ENCODE peak calls at places on chromosomes 11 and 22, in four cellular contexts. One of them, this sample, is unnamed.

GRCh38 chr11:35559949-35560348 is 34.5 kb upstream of the PAMR1 start:
- DNase-seq in stimulated activated CD4-positive, alpha-beta T cell treated with anti-CD3 and anti-CD28 coated beads, Interleukin-12 subunit alpha, Interleukin-12 subunit beta, amount 100 ng/mL, for 4 hours: no peak
- DNase-seq in RWPE1: no peak
- DNase-seq in neural crest cell: no peak
- DNase-seq in this sample: no peak

GRCh38 chr22:32361257-32361656 is 3.6 kb downstream of the RFPL3 start:
- DNase-seq in neural crest cell: no peak
- DNase-seq in RWPE1: no peak
- DNase-seq in stimulated activated CD4-positive, alpha-beta T cell treated with anti-CD3 and anti-CD28 coated beads, Interleukin-12 subunit alpha, Interleukin-12 subunit beta, amount 100 ng/mL, for 4 hours: no peak
- DNase-seq in this sample: no peak

GRCh38 chr22:33274214-33274828 is 216.1 kb upstream of the SYN3 start:
- DNase-seq in RWPE1: peak; percentile 3
- DNase-seq in stimulated activated CD4-positive, alpha-beta T cell treated with anti-CD3 and anti-CD28 coated beads, Interleukin-12 subunit alpha, Interleukin-12 subunit beta, amount 100 ng/mL, for 4 hours: no peak
- DNase-seq in neural crest cell: peak; percentile 12
- DNase-seq in this sample: peak; percentile 44

GRCh38 chr11:76665921-76666351 is 4.6 kb downstream of the LRRC32 start:
- DNase-seq in RWPE1: no peak
- DNase-seq in stimulated activated CD4-positive, alpha-beta T cell treated with anti-CD3 and anti-CD28 coated beads, Interleukin-12 subunit alpha, Interleukin-12 subunit beta, amount 100 ng/mL, for 4 hours: no peak
- DNase-seq in neural crest cell: no peak
- DNase-seq in this sample: no peak

GRCh38 chr11:65013130-65013691 is 749 bp upstream of the ARL2 start:
- DNase-seq in stimulated activated CD4-positive, alpha-beta T cell treated with anti-CD3 and anti-CD28 coated beads, Interleukin-12 subunit alpha, Interleukin-12 subunit beta, amount 100 ng/mL, for 4 hours: peak; percentile 87
- DNase-seq in RWPE1: peak; percentile 90
- DNase-seq in neural crest cell: peak; percentile 86
- DNase-seq in this sample: peak; percentile 96

GRCh38 chr11:117220999-117221774 is 10.7 kb downstream of the PCSK7 start:
- DNase-seq in stimulated activated CD4-positive, alpha-beta T cell treated with anti-CD3 and anti-CD28 coated beads, Interleukin-12 subunit alpha, Interleukin-12 subunit beta, amount 100 ng/mL, for 4 hours: no peak
- DNase-seq in neural crest cell: no peak
- DNase-seq in RWPE1: no peak
- DNase-seq in this sample: no peak

GRCh38 chr11:65165847-65166317 is 4.2 kb upstream of the SPDYC start:
- DNase-seq in neural crest cell: no peak
- DNase-seq in stimulated activated CD4-positive, alpha-beta T cell treated with anti-CD3 and anti-CD28 coated beads, Interleukin-12 subunit alpha, Interleukin-12 subunit beta, amount 100 ng/mL, for 4 hours: no peak
- DNase-seq in RWPE1: no peak
- DNase-seq in this sample: no peak

GRCh38 chr11:64686466-64687175 is 36.4 kb downstream of the NRXN2 start:
- DNase-seq in RWPE1: no peak
- DNase-seq in stimulated activated CD4-positive, alpha-beta T cell treated with anti-CD3 and anti-CD28 coated beads, Interleukin-12 subunit alpha, Interleukin-12 subunit beta, amount 100 ng/mL, for 4 hours: no peak
- DNase-seq in neural crest cell: no peak
- DNase-seq in this sample: no peak

GRCh38 chr22:36734171-36735058 is 30.9 kb upstream of the CACNG2 start:
- DNase-seq in neural crest cell: no peak
- DNase-seq in stimulated activated CD4-positive, alpha-beta T cell treated with anti-CD3 and anti-CD28 coated beads, Interleukin-12 subunit alpha, Interleukin-12 subunit beta, amount 100 ng/mL, for 4 hours: no peak
- DNase-seq in RWPE1: no peak
- DNase-seq in this sample: peak; percentile 61

GRCh38 chr11:46597609-46598219 is 3.9 kb upstream of the AMBRA1 start:
- DNase-seq in RWPE1: no peak
- DNase-seq in stimulated activated CD4-positive, alpha-beta T cell treated with anti-CD3 and anti-CD28 coated beads, Interleukin-12 subunit alpha, Interleukin-12 subunit beta, amount 100 ng/mL, for 4 hours: no peak
- DNase-seq in neural crest cell: no peak
- DNase-seq in this sample: no peak

GRCh38 chr11:35364101-35364780 is 55.1 kb downstream of the SLC1A2 start:
- DNase-seq in neural crest cell: no peak
- DNase-seq in stimulated activated CD4-positive, alpha-beta T cell treated with anti-CD3 and anti-CD28 coated beads, Interleukin-12 subunit alpha, Interleukin-12 subunit beta, amount 100 ng/mL, for 4 hours: no peak
- DNase-seq in RWPE1: peak; percentile 82
- DNase-seq in this sample: no peak

GRCh38 chr11:85947431-85948272 is 92.5 kb downstream of the CCDC83 start:
- DNase-seq in neural crest cell: no peak
- DNase-seq in RWPE1: peak; percentile 42
- DNase-seq in stimulated activated CD4-positive, alpha-beta T cell treated with anti-CD3 and anti-CD28 coated beads, Interleukin-12 subunit alpha, Interleukin-12 subunit beta, amount 100 ng/mL, for 4 hours: no peak
- DNase-seq in this sample: peak; percentile 26

This sample was measured in GM13977.